ENCODE peak calls at places on chromosomes 12 and 14, in four cellular contexts. J is caudate nucleus, Z is hepatocyte, O is nephron progenitor cell. I is an unnamed sample.

GRCh38 chr12:51823875-51824565 is 24.5 kb downstream of the FIGNL2 start:
- DNase-seq in Z (peak), O (no peak), J (peak), I (peak)

GRCh38 chr12:109744991-109745942 is 31.6 kb downstream of the FAM222A start:
- DNase-seq in O (no peak), Z (no peak), J (no peak), I (no peak)

GRCh38 chr12:46370792-46371717 is 1.5 kb downstream of the SLC38A2 start:
- DNase-seq in J (peak), Z (peak), O (peak), I (peak)

GRCh38 chr14:103422981-103423600 is 37.9 kb downstream of the MARK3 start:
- DNase-seq in Z (no peak), O (no peak), J (no peak), I (no peak)

GRCh38 chr12:27802511-27802910 is 22.5 kb upstream of the MANSC4 start:
- DNase-seq in J (no peak), O (no peak), Z (no peak), I (no peak)

GRCh38 chr12:68236421-68237059 is 10.9 kb upstream of the IL26 start:
- DNase-seq in O (no peak), Z (no peak), J (no peak), I (peak)

GRCh38 chr12:2613674-2614073 is 181.1 kb upstream of the FKBP4 start:
- DNase-seq in O (no peak), J (no peak), Z (peak), I (no peak)

GRCh38 chr14:65356327-65356836 is 56.1 kb upstream of the FUT8 start:
- DNase-seq in Z (peak), O (no peak), J (peak), I (peak)

GRCh38 chr12:49049566-49050224 is 10.9 kb downstream of the KMT2D start:
- DNase-seq in O (no peak), J (peak), Z (no peak), I (no peak)

GRCh38 chr12:54958048-54958658 is 26.4 kb downstream of the TESPA1 start:
- DNase-seq in Z (peak), O (peak), J (peak), I (peak)

GRCh38 chr12:50112456-50113218 is 601 bp downstream of the COX14 start:
- DNase-seq in O (no peak), Z (peak), J (no peak), I (no peak)

GRCh38 chr12:50749459-50749882 is 14.4 kb upstream of the ATF1 start:
- DNase-seq in O (no peak), Z (no peak), J (no peak), I (no peak)

GRCh38 chr12:49887091-49887490 is 16.6 kb downstream of the FAIM2 start:
- DNase-seq in O (no peak), J (no peak), Z (no peak), I (no peak)

I was measured in NCI-H2107.